ENCODE peak calls at places on chromosome 1, in five cellular contexts. Z is HS-5; V is mucosa of descending colon; R is activated CD8-positive, alpha-beta memory T cell treated with anti-CD3 and anti-CD28 coated beads, Interleukin-2, amount 50 U/mL, for 48 hours; J is H4. T is an unnamed sample.

GRCh38 chr1:198212675-198213074 is 55.9 kb downstream of the NEK7 start:
- DNase-seq in Z (peak), V (no peak), R (no peak), J (peak), T (no peak)

GRCh38 chr1:160186734-160187133 is 3.6 kb upstream of the CASQ1 start:
- DNase-seq in Z (no peak), V (no peak), R (no peak), J (no peak), T (no peak)

GRCh38 chr1:220330265-220330664 is 58.0 kb upstream of the RAB3GAP2 start:
- DNase-seq in Z (no peak), V (no peak), R (no peak), J (peak), T (no peak)

GRCh38 chr1:73813726-73814125 is 384.2 kb downstream of the LRRIQ3 start:
- DNase-seq in Z (no peak), V (peak), R (no peak), J (no peak), T (no peak)

GRCh38 chr1:23598424-23598823 is 39.1 kb upstream of the ID3 start:
- DNase-seq in Z (no peak), V (no peak), R (no peak), J (no peak), T (no peak)

GRCh38 chr1:114003431-114003830 is 24.2 kb downstream of the OLFML3 start:
- DNase-seq in Z (no peak), V (no peak), R (no peak), J (no peak), T (no peak)

GRCh38 chr1:164794310-164794709 is 235.3 kb downstream of the PBX1 start:
- DNase-seq in Z (peak), V (no peak), R (no peak), J (peak), T (no peak)

GRCh38 chr1:164983023-164983650 is 373.4 kb downstream of the LMX1A start:
- DNase-seq in Z (no peak), V (no peak), R (no peak), J (no peak), T (no peak)

GRCh38 chr1:14511281-14511680 is 87.2 kb upstream of the KAZN start:
- DNase-seq in Z (no peak), V (no peak), R (no peak), J (no peak), T (no peak)

GRCh38 chr1:181050922-181051321 is 17.1 kb downstream of the MR1 start:
- DNase-seq in Z (no peak), V (no peak), R (no peak), J (no peak), T (no peak)

GRCh38 chr1:22826630-22827580 is 116.3 kb downstream of the EPHB2 start:
- DNase-seq in Z (no peak), V (peak), R (no peak), J (no peak), T (no peak)

GRCh38 chr1:156709743-156710489 is 4.5 kb upstream of the CRABP2 start:
- DNase-seq in Z (no peak), V (peak), R (no peak), J (peak), T (no peak)

GRCh38 chr1:158196461-158196860 is 15.8 kb downstream of the CD1D start:
- DNase-seq in Z (no peak), V (no peak), R (no peak), J (no peak), T (no peak)

GRCh38 chr1:17957588-17958267 is 149.9 kb upstream of the IGSF21 start:
- DNase-seq in Z (no peak), V (no peak), R (no peak), J (no peak), T (no peak)

GRCh38 chr1:58555393-58555792 is 8.9 kb upstream of the OMA1 start:
- DNase-seq in Z (no peak), V (no peak), R (no peak), J (no peak), T (no peak)

GRCh38 chr1:169874229-169874628 is 19.5 kb downstream of the SCYL3 start:
- DNase-seq in Z (peak), V (no peak), R (no peak), J (no peak), T (no peak)

GRCh38 chr1:110361856-110362255 is 22.7 kb downstream of the RBM15 start:
- DNase-seq in Z (no peak), V (no peak), R (no peak), J (no peak), T (no peak)

GRCh38 chr1:200139661-200140250 is 112.2 kb downstream of the NR5A2 start:
- DNase-seq in Z (peak), V (peak), R (no peak), J (peak), T (no peak)

GRCh38 chr1:18899363-18900049 is 2.8 kb downstream of the ALDH4A1 start:
- DNase-seq in Z (no peak), V (no peak), R (no peak), J (no peak), T (no peak)

GRCh38 chr1:153684892-153685291 is 6.4 kb downstream of the NPR1 start:
- DNase-seq in Z (no peak), V (no peak), R (no peak), J (no peak), T (no peak)

GRCh38 chr1:64019818-64020217 is 183.6 kb upstream of the UBE2U start:
- DNase-seq in Z (no peak), V (peak), R (no peak), J (peak), T (no peak)

GRCh38 chr1:85244271-85245053 is 15.0 kb downstream of the C1orf52 start:
- DNase-seq in Z (peak), V (no peak), R (no peak), J (no peak), T (no peak)

GRCh38 chr1:169681094-169681493 is 30.3 kb downstream of the SELL start:
- DNase-seq in Z (no peak), V (no peak), R (no peak), J (no peak), T (no peak)

GRCh38 chr1:151529781-151530180 is 10.3 kb upstream of the TUFT1 start:
- DNase-seq in Z (no peak), V (no peak), R (no peak), J (no peak), T (no peak)

GRCh38 chr1:212030936-212031528 is 4.3 kb downstream of the INTS7 start:
- DNase-seq in Z (peak), V (no peak), R (no peak), J (peak), T (no peak)

GRCh38 chr1:30042438-30043147 is 680.8 kb downstream of the MATN1 start:
- DNase-seq in Z (no peak), V (no peak), R (no peak), J (no peak), T (peak)

GRCh38 chr1:225880210-225880584 is 2.0 kb downstream of the TMEM63A start:
- DNase-seq in Z (no peak), V (peak), R (no peak), J (no peak), T (no peak)

GRCh38 chr1:231091853-231092301 is 51.8 kb upstream of the FAM89A start:
- DNase-seq in Z (no peak), V (peak), R (peak), J (peak), T (no peak)

GRCh38 chr1:229717774-229718173 is 91.7 kb downstream of the URB2 start:
- DNase-seq in Z (no peak), V (peak), R (no peak), J (peak), T (no peak)

GRCh38 chr1:85278853-85279314 is 2.5 kb upstream of the BCL10 start:
- DNase-seq in Z (peak), V (peak), R (no peak), J (peak), T (no peak)

GRCh38 chr1:58966917-58967733 is 183.3 kb upstream of the JUN start:
- DNase-seq in Z (no peak), V (no peak), R (no peak), J (no peak), T (peak)

GRCh38 chr1:212037900-212038299 is 2.4 kb downstream of the DTL start:
- DNase-seq in Z (no peak), V (no peak), R (no peak), J (peak), T (no peak)

GRCh38 chr1:15001317-15001900 is 152.1 kb upstream of the TMEM51 start:
- DNase-seq in Z (no peak), V (no peak), R (no peak), J (no peak), T (no peak)

GRCh38 chr1:37851271-37851670 is 8.1 kb downstream of the MTF1 start:
- DNase-seq in Z (no peak), V (no peak), R (no peak), J (no peak), T (no peak)

GRCh38 chr1:93979718-93980319 is 70.6 kb upstream of the GCLM start:
- DNase-seq in Z (no peak), V (peak), R (no peak), J (no peak), T (no peak)

GRCh38 chr1:218336353-218336752 is 8.8 kb upstream of the TGFB2 start:
- DNase-seq in Z (no peak), V (no peak), R (no peak), J (peak), T (no peak)

T was measured in type B pancreatic cell.